ENCODE peak calls at places on chromosomes 13 and 19, in six cellular contexts. Y is epithelial cell of proximal tubule, E is fibroblast of villous mesenchyme, Q is right lobe of liver, L is Peyer's patch, V is AG10803. N is an unnamed sample.

GRCh38 chr13:66546534-66547379 is 683.4 kb downstream of the PCDH9 start:
- DNase-seq in L (no peak), V (peak), Y (no peak), Q (no peak), E (no peak), N (peak)

GRCh38 chr19:11202488-11203193 is 5.3 kb upstream of the KANK2 start:
- DNase-seq in V (no peak), Y (no peak), L (no peak), Q (no peak), E (no peak), N (no peak)

GRCh38 chr19:6613711-6614110 is 22.8 kb upstream of the CD70 start:
- DNase-seq in Q (no peak), L (no peak), E (no peak), V (peak), Y (no peak), N (peak)

GRCh38 chr19:11832253-11832912 is 16.1 kb upstream of the ZNF439 start:
- DNase-seq in L (no peak), Y (no peak), Q (no peak), E (peak), V (no peak), N (no peak)

GRCh38 chr13:74586839-74587238 is 452.6 kb upstream of the KLF12 start:
- DNase-seq in Y (no peak), Q (no peak), V (no peak), L (no peak), E (no peak), N (peak)

GRCh38 chr13:108947551-108948030 is 318.2 kb downstream of the MYO16 start:
- DNase-seq in Y (no peak), L (no peak), E (peak), Q (no peak), V (peak), N (peak)

GRCh38 chr13:94254737-94255136 is 224.7 kb downstream of the DCT start:
- DNase-seq in Y (no peak), L (no peak), E (peak), Q (no peak), V (peak), N (peak)

GRCh38 chr19:459724-460511 is 915 bp downstream of the SHC2 start:
- DNase-seq in V (peak), L (peak), Q (peak), Y (no peak), E (peak), N (peak)

GRCh38 chr13:77022341-77022740 is 4.6 kb downstream of the FBXL3 start:
- DNase-seq in V (peak), Q (no peak), L (no peak), E (peak), Y (no peak), N (peak)

GRCh38 chr19:5447700-5448311 is 7.4 kb upstream of the ZNRF4 start:
- DNase-seq in E (no peak), V (peak), L (no peak), Y (no peak), Q (no peak), N (no peak)

GRCh38 chr19:18898081-18898532 is 2.1 kb upstream of the CERS1 start:
- DNase-seq in E (no peak), L (no peak), V (no peak), Y (no peak), Q (no peak), N (peak)

GRCh38 chr19:18895038-18895827 is 725 bp downstream of the CERS1 start:
- DNase-seq in V (peak), E (peak), Q (no peak), Y (no peak), L (no peak), N (peak)

GRCh38 chr19:18897108-18898029 is 1.4 kb upstream of the CERS1 start:
- DNase-seq in Q (no peak), L (no peak), V (no peak), Y (no peak), E (no peak), N (no peak)

GRCh38 chr19:18895828-18896341 is at the start of gene CERS1:
- DNase-seq in E (peak), Q (no peak), Y (no peak), V (no peak), L (no peak), N (no peak)

GRCh38 chr19:18896421-18896841 is 473 bp upstream of the CERS1 start:
- DNase-seq in L (no peak), Y (no peak), V (no peak), Q (no peak), E (no peak), N (no peak)
- H3K4me3 ChIP-seq in L (peak), Y (no peak), V (peak), Q (no peak), E (no peak), N (no peak)

DNA sequence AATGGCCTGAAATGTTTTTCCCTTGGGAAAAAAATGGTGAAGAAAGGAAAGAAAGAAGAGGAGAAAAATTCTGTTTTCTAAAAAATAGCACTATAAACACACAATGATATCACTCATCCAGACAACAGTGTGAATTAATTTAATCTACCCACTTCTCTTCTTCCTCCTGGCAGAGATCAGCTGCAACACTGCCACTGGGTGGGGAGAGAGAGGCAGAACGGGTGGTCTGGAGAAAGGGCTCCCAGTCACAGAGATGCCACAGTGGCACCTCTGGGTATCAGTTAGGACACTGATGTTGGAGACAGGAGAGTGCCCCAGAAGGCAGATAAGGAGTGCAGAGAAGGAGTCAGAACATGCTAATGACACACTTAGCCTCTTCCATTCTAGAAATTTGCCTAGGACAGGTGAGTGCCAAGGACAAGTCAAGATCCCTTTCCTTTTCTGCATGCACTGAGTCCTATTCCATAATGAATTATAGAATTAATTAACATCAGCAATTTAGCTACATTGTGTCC is 168.6 kb downstream of the SUCLA2 start:
- DNase-seq in E (no peak), Y (no peak), V (no peak), Q (no peak), L (no peak), N (no peak)
- TF ChIP-seq CTCF in E (no peak), Y (peak), V (no peak), Q (no peak), L (no peak), N (no peak)

DNA sequence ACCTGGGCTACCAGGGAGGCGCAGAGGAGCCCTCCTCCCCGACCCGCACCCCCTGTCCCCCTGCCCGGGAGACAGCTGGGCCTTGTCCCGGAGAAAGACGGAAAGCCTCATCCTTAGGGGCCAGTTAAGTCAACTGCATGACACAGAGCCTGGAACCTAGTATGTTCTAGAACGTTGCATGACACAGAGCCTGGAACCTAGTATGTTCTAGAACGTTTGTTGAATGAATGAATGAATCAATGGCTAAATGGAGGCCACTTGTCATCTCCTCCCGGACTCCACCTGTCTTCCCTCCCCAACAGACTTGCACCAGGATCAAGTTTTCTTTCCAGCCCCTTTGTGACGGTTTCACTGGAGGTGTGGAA is 706 bp downstream of the SERP2 start:
- DNase-seq in L (no peak), Y (no peak), Q (no peak), E (no peak), V (no peak), N (no peak)
- H3K4me3 ChIP-seq in L (peak), Y (peak), Q (peak), E (peak), V (peak), N (peak)

GRCh38 chr13:97367016-97367415 is 67.0 kb upstream of the RAP2A start:
- DNase-seq in E (peak), Y (no peak), L (no peak), Q (no peak), V (peak), N (no peak)

GRCh38 chr13:97364827-97365226 is 69.1 kb upstream of the RAP2A start:
- DNase-seq in E (no peak), Y (no peak), L (no peak), Q (no peak), V (no peak), N (no peak)

GRCh38 chr13:97364031-97364430 is 69.9 kb upstream of the RAP2A start:
- DNase-seq in Q (no peak), E (no peak), Y (no peak), V (no peak), L (no peak), N (peak)

GRCh38 chr13:97367427-97367826 is 66.5 kb upstream of the RAP2A start:
- DNase-seq in Q (no peak), V (peak), E (peak), L (no peak), Y (peak), N (peak)

GRCh38 chr13:97366172-97366688 is 67.7 kb upstream of the RAP2A start:
- DNase-seq in E (no peak), Q (no peak), L (no peak), Y (no peak), V (no peak), N (no peak)
- TF ChIP-seq CTCF in E (no peak), Q (no peak), L (no peak), Y (no peak), V (no peak), N (no peak)